ENCODE peak calls at places on chromosomes 5 and 9, in nine cellular contexts. M, R, B, T, L, G, Y, S and H are unnamed samples.
A peak's percentile ranks its signal among the peaks of the same experiment; 100 is the strongest.

GRCh38 chr5:10452768-10453331 is 11.2 kb downstream of the ROPN1L start:
- DNase-seq in M (peak; percentile 78), R (peak; percentile 49), B (peak; percentile 64), T (peak; percentile 82), L (peak; percentile 87), G (peak; percentile 57), Y (peak; percentile 82), S (peak; percentile 62), H (peak; percentile 64)

GRCh38 chr5:110738503-110738811 is 350 bp upstream of the SLC25A46 start:
- DNase-seq in M (peak; percentile 80), R (no peak), B (no peak), T (no peak), L (no peak), G (no peak), Y (no peak), S (no peak), H (no peak)

GRCh38 chr9:110283736-110284135 is 27.4 kb upstream of the TXN start:
- DNase-seq in M (no peak), R (no peak), B (peak; percentile 95), T (no peak), L (no peak), G (no peak), Y (no peak), S (peak; percentile 86), H (no peak)

GRCh38 chr5:139091439-139092156 is 106.6 kb downstream of the SIL1 start:
- DNase-seq in M (no peak), R (no peak), B (no peak), T (peak; percentile 18), L (no peak), G (no peak), Y (no peak), S (no peak), H (no peak)

GRCh38 chr9:94096819-94097577 is 12.7 kb downstream of the PTPDC1 start:
- DNase-seq in M (no peak), R (no peak), B (peak; percentile 86), T (no peak), L (no peak), G (no peak), Y (no peak), S (peak; percentile 54), H (no peak)

GRCh38 chr9:86721843-86722705 is 225.2 kb downstream of the GAS1 start:
- DNase-seq in M (no peak), R (no peak), B (peak; percentile 72), T (no peak), L (no peak), G (no peak), Y (no peak), S (peak; percentile 30), H (no peak)

GRCh38 chr9:136754626-136755284 is 3.3 kb downstream of the LCN8 start:
- DNase-seq in M (no peak), R (no peak), B (no peak), T (peak; percentile 41), L (no peak), G (no peak), Y (peak; percentile 81), S (no peak), H (no peak)

GRCh38 chr5:135478938-135479337 is 26.8 kb upstream of the TIFAB start:
- DNase-seq in M (no peak), R (no peak), B (no peak), T (peak; percentile 61), L (no peak), G (no peak), Y (peak; percentile 80), S (no peak), H (no peak)

GRCh38 chr5:58503634-58504033 is 12.4 kb downstream of the GAPT start:
- DNase-seq in M (no peak), R (no peak), B (no peak), T (no peak), L (no peak), G (no peak), Y (no peak), S (no peak), H (no peak)

GRCh38 chr9:87587356-87587745 is 89.7 kb downstream of the DAPK1 start:
- DNase-seq in M (no peak), R (no peak), B (no peak), T (no peak), L (no peak), G (no peak), Y (no peak), S (no peak), H (no peak)

GRCh38 chr9:90868555-90868954 is 66.9 kb downstream of the SYK start:
- DNase-seq in M (no peak), R (no peak), B (no peak), T (no peak), L (no peak), G (no peak), Y (no peak), S (no peak), H (no peak)
- H3K9ac ChIP-seq in M (no peak overlapping the region), R (no peak overlapping the region), B (no peak overlapping the region), T (no peak overlapping the region), L (no peak overlapping the region), G (no peak overlapping the region), Y (no peak overlapping the region), S (no peak overlapping the region), H (no peak overlapping the region)

GRCh38 chr5:150912312-150912814 is 7.6 kb upstream of the ZNF300 start:
- DNase-seq in M (no peak), R (no peak), B (no peak), T (no peak), L (no peak), G (no peak), Y (no peak), S (no peak), H (no peak)
- H3K9me3 ChIP-seq in M (peaks cover 8% of the 10 kb centered on the region), R (peaks cover 12% of the 10 kb centered on the region), B (peaks cover 7% of the 10 kb centered on the region), T (peaks cover 20% of the 10 kb centered on the region), L (peaks cover 16% of the 10 kb centered on the region), G (peaks cover 53% of the 10 kb centered on the region), Y (peaks cover 89% of the 10 kb centered on the region), S (peaks cover 2% of the 10 kb centered on the region), H (no peaks in the 10 kb centered on the region)

DNA sequence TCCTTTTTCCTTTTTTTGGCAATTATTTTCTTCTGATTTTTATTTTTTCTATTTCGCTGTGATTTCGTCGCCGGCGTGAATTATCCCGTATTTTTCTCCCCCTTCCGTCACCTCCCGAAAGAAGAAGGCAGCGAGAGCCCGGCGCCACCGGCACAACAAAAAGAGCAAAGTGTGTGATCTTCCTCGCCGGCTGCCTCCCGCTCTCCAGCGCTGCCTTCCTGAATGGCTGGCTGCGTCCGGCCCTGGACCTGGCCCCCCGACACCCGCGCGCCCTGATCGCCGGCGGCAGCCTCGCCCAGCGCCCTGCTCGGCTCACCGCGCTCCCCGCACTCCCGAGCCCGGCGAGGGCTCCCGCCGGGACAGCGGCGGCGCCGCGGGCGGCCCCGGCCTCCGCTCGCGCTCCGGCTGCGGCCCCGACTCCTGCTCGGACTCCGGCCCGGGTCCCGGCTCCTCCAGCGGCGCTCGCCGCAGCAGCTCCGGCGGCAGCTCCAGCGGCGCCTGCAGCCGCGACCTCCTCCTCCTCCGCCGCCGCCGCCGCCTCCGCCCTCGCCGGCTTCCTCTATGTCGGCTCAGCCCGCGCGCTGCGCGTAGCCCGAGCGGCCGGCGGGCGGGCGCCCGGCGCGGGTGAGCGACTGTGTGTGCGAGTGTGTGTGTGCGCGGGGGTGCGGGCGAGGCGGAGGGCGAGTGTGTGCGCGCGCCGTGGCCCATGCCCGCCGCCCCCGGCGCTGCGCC is 943 bp downstream of the NR2F1 start:
- DNase-seq in M (peak; percentile 81), R (no peak), B (peak; percentile 56), T (peak; percentile 89), L (peak; percentile 77), G (no peak), Y (peak; percentile 81), S (no peak), H (peak; percentile 18)
- H3K9ac ChIP-seq in M (peak overlapping the region; percentile 80), R (peak overlapping the region; percentile 99), B (peak overlapping the region; percentile 53), T (no peak overlapping the region), L (peak overlapping the region; percentile 53), G (peak overlapping the region; percentile 21), Y (peak overlapping the region; percentile 23), S (no peak overlapping the region), H (no peak overlapping the region)

GRCh38 chr9:121955649-121956048 is 137.5 kb downstream of the TTLL11 start:
- DNase-seq in M (no peak), R (no peak), B (no peak), T (no peak), L (no peak), G (no peak), Y (no peak), S (no peak), H (no peak)

GRCh38 chr9:121954477-121955175 is 138.5 kb downstream of the TTLL11 start:
- DNase-seq in M (peak; percentile 46), R (no peak), B (no peak), T (no peak), L (no peak), G (no peak), Y (no peak), S (no peak), H (no peak)

GRCh38 chr9:121950441-121950840 is 142.7 kb downstream of the TTLL11 start:
- DNase-seq in M (no peak), R (no peak), B (no peak), T (no peak), L (no peak), G (no peak), Y (no peak), S (no peak), H (no peak)

GRCh38 chr9:121949766-121950165 is 143.3 kb downstream of the TTLL11 start:
- DNase-seq in M (no peak), R (no peak), B (no peak), T (no peak), L (no peak), G (no peak), Y (no peak), S (no peak), H (no peak)

DNA sequence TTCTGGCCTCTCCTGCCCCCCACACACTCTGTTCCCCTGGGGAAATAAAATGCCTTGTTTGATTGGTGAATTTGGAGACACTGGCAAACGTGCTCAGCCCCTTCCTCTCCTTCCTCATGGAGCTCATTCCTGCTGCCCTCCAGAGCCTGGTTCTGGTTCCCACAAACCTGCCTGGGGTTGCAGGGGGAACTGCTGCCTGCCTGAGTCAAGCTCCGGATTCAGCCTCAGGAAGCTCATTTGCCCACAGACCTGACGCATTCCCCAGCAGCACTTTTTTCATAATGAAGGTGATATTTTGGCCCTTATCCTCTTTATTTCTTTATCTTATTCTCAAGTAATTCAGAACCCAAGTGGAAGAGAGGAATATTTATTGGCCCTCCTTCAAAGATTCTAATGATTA is 140.5 kb downstream of the TTLL11 start:
- DNase-seq in M (no peak), R (no peak), B (no peak), T (no peak), L (no peak), G (no peak), Y (no peak), S (no peak), H (no peak)
- H3K9me3 ChIP-seq in M (no peaks in the 10 kb centered on the region), R (no peaks in the 10 kb centered on the region), B (no peaks in the 10 kb centered on the region), T (no peaks in the 10 kb centered on the region), L (no peaks in the 10 kb centered on the region), G (no peaks in the 10 kb centered on the region), Y (no peaks in the 10 kb centered on the region), S (no peaks in the 10 kb centered on the region), H (no peaks in the 10 kb centered on the region)